ENCODE peak calls at places on chromosomes 12 and 14, in seven cellular contexts. X, V, Q, F, B, M and D are unnamed samples.

GRCh38 chr14:104968153-104968527 is 10.0 kb downstream of the AHNAK2 start:
- DNase-seq in X (no peak), V (peak), Q (no peak), F (no peak), B (no peak), M (no peak), D (no peak)

GRCh38 chr12:109744026-109744425 is 30.4 kb downstream of the FAM222A start:
- DNase-seq in X (no peak), V (peak), Q (no peak), F (no peak), B (no peak), M (no peak), D (no peak)

GRCh38 chr12:47312147-47312546 is 232.4 kb upstream of the AMIGO2 start:
- DNase-seq in X (no peak), V (no peak), Q (no peak), F (no peak), B (no peak), M (no peak), D (no peak)

GRCh38 chr14:100239200-100239839 is 376 bp downstream of the YY1 start:
- DNase-seq in X (no peak), V (peak), Q (no peak), F (no peak), B (no peak), M (peak), D (no peak)

GRCh38 chr14:34981743-34982420 is 910 bp upstream of the SRP54 start:
- DNase-seq in X (peak), V (no peak), Q (peak), F (peak), B (no peak), M (peak), D (no peak)

GRCh38 chr14:75711134-75711795 is 50.2 kb downstream of the TTLL5 start:
- DNase-seq in X (peak), V (no peak), Q (no peak), F (peak), B (peak), M (no peak), D (peak)

GRCh38 chr14:32010561-32011188 is 66.4 kb upstream of the ARHGAP5 start:
- DNase-seq in X (no peak), V (no peak), Q (no peak), F (no peak), B (peak), M (no peak), D (no peak)

GRCh38 chr14:90193925-90194324 is 62.4 kb upstream of the PSMC1 start:
- DNase-seq in X (no peak), V (no peak), Q (no peak), F (no peak), B (no peak), M (no peak), D (no peak)

GRCh38 chr12:111409403-111410228 is 3.9 kb downstream of the SH2B3 start:
- DNase-seq in X (no peak), V (no peak), Q (no peak), F (no peak), B (peak), M (peak), D (no peak)

GRCh38 chr14:37034410-37035285 is 137.8 kb downstream of the SLC25A21 start:
- DNase-seq in X (peak), V (no peak), Q (no peak), F (no peak), B (peak), M (no peak), D (peak)

GRCh38 chr14:84064756-84065155 is 1465.2 kb upstream of the FLRT2 start:
- DNase-seq in X (no peak), V (no peak), Q (no peak), F (no peak), B (no peak), M (no peak), D (no peak)

GRCh38 chr14:103207038-103207403 is 83.8 kb downstream of the TNFAIP2 start:
- DNase-seq in X (no peak), V (peak), Q (no peak), F (no peak), B (peak), M (no peak), D (peak)

GRCh38 chr12:82361461-82361915 is 3.2 kb downstream of the METTL25 start:
- DNase-seq in X (no peak), V (no peak), Q (no peak), F (no peak), B (no peak), M (no peak), D (no peak)

GRCh38 chr14:77270361-77271112 is 469 bp downstream of the NGB start:
- DNase-seq in X (no peak), V (no peak), Q (no peak), F (no peak), B (no peak), M (no peak), D (no peak)

GRCh38 chr14:96905825-96906224 is 108.6 kb downstream of the VRK1 start:
- DNase-seq in X (no peak), V (no peak), Q (no peak), F (no peak), B (no peak), M (no peak), D (no peak)

GRCh38 chr14:26597136-26598080 is at the start of gene NOVA1:
- DNase-seq in X (no peak), V (peak), Q (no peak), F (no peak), B (no peak), M (no peak), D (no peak)

GRCh38 chr14:20347747-20348146 is 4.3 kb downstream of the PARP2 start:
- DNase-seq in X (no peak), V (no peak), Q (no peak), F (no peak), B (no peak), M (no peak), D (no peak)

GRCh38 chr12:41189395-41190251 is 1.5 kb downstream of the PDZRN4 start:
- DNase-seq in X (no peak), V (no peak), Q (no peak), F (no peak), B (no peak), M (no peak), D (no peak)

GRCh38 chr14:93857081-93857480 is 68.8 kb upstream of the PRIMA1 start:
- DNase-seq in X (no peak), V (no peak), Q (no peak), F (peak), B (no peak), M (no peak), D (no peak)

GRCh38 chr14:92534863-92535654 is 21.5 kb downstream of the RIN3 start:
- DNase-seq in X (no peak), V (no peak), Q (no peak), F (no peak), B (no peak), M (peak), D (no peak)

GRCh38 chr12:101051901-101052550 is 158.0 kb downstream of the SLC5A8 start:
- DNase-seq in X (peak), V (no peak), Q (no peak), F (no peak), B (peak), M (no peak), D (peak)

GRCh38 chr12:76375470-76375869 is 27.3 kb upstream of the BBS10 start:
- DNase-seq in X (no peak), V (no peak), Q (no peak), F (no peak), B (no peak), M (no peak), D (no peak)